ENCODE peak calls at places on chromosomes 11 and 22, in eight cellular contexts. N is tibial artery, E is spleen, T is BJ, O is hepatocyte, D is GM23248, P is fibroblast of lung, C is pancreas. U is an unnamed sample. For H3K36me3, the result is how much of the 10 kb centered on the place peaks cover.

GRCh38 chr11:69813839-69814238 is 5.4 kb downstream of the FGF3 start:
- DNase-seq in E (no peak), D (no peak), N (no peak), O (no peak), C (no peak), P (no peak), T (no peak), U (no peak)

GRCh38 chr11:7098235-7098832 is 9.5 kb downstream of the RBMXL2 start:
- DNase-seq in N (no peak), P (peak), O (peak), E (no peak), C (no peak), D (peak), T (no peak), U (peak)

GRCh38 chr11:61730222-61730994 is 22.0 kb upstream of the MYRF start:
- DNase-seq in P (no peak), D (no peak), T (no peak), O (no peak), C (peak), N (no peak), E (no peak), U (no peak)

GRCh38 chr22:42169055-42169469 is 38.5 kb upstream of the CYP2D6 start:
- DNase-seq in C (peak), D (peak), O (peak), N (peak), E (peak), P (peak), T (no peak), U (peak)

GRCh38 chr11:123839131-123839530 is 33.0 kb upstream of the OR6M1 start:
- DNase-seq in N (no peak), T (no peak), E (no peak), O (no peak), D (no peak), P (no peak), C (no peak), U (no peak)

GRCh38 chr22:33723915-33724314 is 196.4 kb downstream of the LARGE1 start:
- DNase-seq in C (no peak), N (peak), P (no peak), T (no peak), O (no peak), E (no peak), D (no peak), U (no peak)

GRCh38 chr11:94802501-94802900 is 34.3 kb downstream of the AMOTL1 start:
- DNase-seq in E (no peak), C (no peak), O (no peak), P (no peak), D (no peak), N (no peak), T (no peak), U (no peak)

GRCh38 chr11:62295504-62295903 is 3.4 kb downstream of the SCGB1D4 start:
- DNase-seq in D (peak), C (no peak), E (no peak), T (no peak), P (peak), O (peak), N (no peak), U (peak)

GRCh38 chr11:120331301-120331966 is 4.8 kb upstream of the ARHGEF12 start:
- DNase-seq in D (peak), E (no peak), C (peak), O (no peak), P (peak), T (peak), N (no peak), U (peak)

GRCh38 chr22:36741204-36741793 is 34.6 kb downstream of the IFT27 start:
- DNase-seq in N (no peak), T (no peak), D (peak), P (no peak), O (no peak), E (no peak), C (no peak), U (no peak)

GRCh38 chr11:74070713-74071506 is 62.0 kb upstream of the UCP3 start:
- DNase-seq in T (no peak), D (no peak), N (no peak), E (no peak), P (peak), O (no peak), C (no peak), U (no peak)

GRCh38 chr11:131504199-131504949 is 134.0 kb downstream of the NTM start:
- DNase-seq in O (peak), P (peak), E (no peak), N (no peak), D (no peak), T (no peak), C (no peak), U (peak)

GRCh38 chr11:113773092-113773415 is 438 bp downstream of the ZW10 start:
- DNase-seq in N (peak), O (peak), P (peak), T (no peak), D (peak), E (no peak), C (no peak), U (peak)

GRCh38 chr11:37533830-37534229 is 935.8 kb upstream of the RAG2 start:
- DNase-seq in D (no peak), T (no peak), C (no peak), N (no peak), P (no peak), O (no peak), E (no peak), U (peak)

GRCh38 chr11:16792426-16792825 is 54.0 kb downstream of the C11orf58 start:
- DNase-seq in P (peak), T (no peak), E (peak), C (no peak), D (peak), O (no peak), N (no peak), U (no peak)

GRCh38 chr22:40498454-40499186 is 128.2 kb downstream of the SGSM3 start:
- DNase-seq in E (no peak), O (peak), T (peak), N (no peak), P (peak), C (no peak), D (peak), U (peak)

GRCh38 chr22:36835903-36836302 is 19.1 kb upstream of the PVALB start:
- DNase-seq in O (no peak), T (no peak), D (no peak), N (no peak), P (no peak), C (no peak), E (no peak), U (no peak)

GRCh38 chr11:7512525-7513209 is 1.1 kb upstream of the PPFIBP2 start:
- DNase-seq in C (peak), N (peak), O (peak), D (peak), P (no peak), T (no peak), E (peak), U (no peak)

GRCh38 chr11:121961228-121961860 is 154.7 kb downstream of the BLID start:
- DNase-seq in C (no peak), E (no peak), P (peak), N (no peak), T (no peak), O (no peak), D (peak), U (peak)

GRCh38 chr22:21964234-21964633 is 11.6 kb upstream of the PPM1F start:
- DNase-seq in N (no peak), C (no peak), D (no peak), T (no peak), E (no peak), O (no peak), P (no peak), U (no peak)

GRCh38 chr22:21965762-21966288 is 13.2 kb upstream of the PPM1F start:
- DNase-seq in P (no peak), T (no peak), D (no peak), E (no peak), O (no peak), C (no peak), N (no peak), U (no peak)

GRCh38 chr22:21963790-21964211 is 11.2 kb upstream of the PPM1F start:
- DNase-seq in P (no peak), C (no peak), D (no peak), E (no peak), T (no peak), N (no peak), O (no peak), U (no peak)

GRCh38 chr22:21963286-21963685 is 10.6 kb upstream of the PPM1F start:
- DNase-seq in N (no peak), C (no peak), P (no peak), O (no peak), T (no peak), D (no peak), E (no peak), U (no peak)

GRCh38 chr22:21964918-21965484 is 12.4 kb upstream of the PPM1F start:
- DNase-seq in C (no peak), N (no peak), D (no peak), P (no peak), E (no peak), T (no peak), O (no peak), U (no peak)
- H3K36me3 ChIP-seq in C (under half), N (half or more), D (under half), P (under half), E (half or more), T (half or more), O (under half), U (half or more)

GRCh38 chr22:21765909-21766529 is 30.4 kb upstream of the YPEL1 start:
- DNase-seq in T (no peak), D (no peak), E (no peak), N (no peak), P (no peak), C (no peak), O (no peak), U (no peak)
- H3K36me3 ChIP-seq in T (under half), D (half or more), E (half or more), N (half or more), P (under half), C (under half), O (under half), U (half or more)

GRCh38 chr11:20311444-20311843 is 52.1 kb upstream of the HTATIP2 start:
- DNase-seq in C (no peak), N (no peak), T (no peak), P (no peak), O (no peak), E (no peak), D (no peak), U (no peak)

GRCh38 chr11:20309626-20310025 is 53.9 kb upstream of the HTATIP2 start:
- DNase-seq in T (no peak), P (no peak), D (no peak), O (no peak), N (no peak), E (no peak), C (no peak), U (no peak)

GRCh38 chr11:20310137-20310536 is 53.4 kb upstream of the HTATIP2 start:
- DNase-seq in C (no peak), O (no peak), T (no peak), P (no peak), E (no peak), N (no peak), D (no peak), U (no peak)

GRCh38 chr11:20310596-20311394 is 52.7 kb upstream of the HTATIP2 start:
- DNase-seq in C (no peak), E (no peak), P (no peak), T (no peak), N (no peak), O (no peak), D (no peak), U (no peak)

DNA sequence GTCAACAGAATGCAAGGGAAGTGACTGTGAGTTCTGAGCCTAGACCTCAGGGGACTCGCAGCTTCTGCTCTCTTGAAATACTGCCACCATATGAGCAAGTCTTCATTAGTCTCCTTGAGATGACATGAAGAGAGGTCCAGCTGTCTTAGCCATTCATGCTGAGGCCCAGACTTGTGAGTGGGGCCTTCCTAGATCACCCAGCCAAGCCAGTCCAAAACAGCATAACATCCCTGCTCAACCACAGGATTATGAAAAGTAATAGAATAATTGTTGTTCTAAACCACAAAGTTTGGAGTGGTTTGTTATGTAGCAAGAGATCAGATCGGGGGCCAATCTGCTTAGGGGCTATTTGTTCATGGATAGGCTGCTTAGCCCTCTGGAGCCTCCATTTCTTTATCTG is 54.9 kb upstream of the HTATIP2 start:
- DNase-seq in E (no peak), T (no peak), N (no peak), C (no peak), O (no peak), P (no peak), D (no peak), U (no peak)
- H3K36me3 ChIP-seq in E (under half), T (under half), N (under half), C (under half), O (under half), P (under half), D (under half), U (under half)

GRCh38 chr22:25357056-25357455 is 137.6 kb downstream of the CRYBB2 start:
- DNase-seq in C (no peak), O (no peak), D (no peak), N (no peak), P (no peak), T (no peak), E (peak), U (no peak)
- H3K36me3 ChIP-seq in C (under half), O (under half), D (under half), N (half or more), P (under half), T (under half), E (half or more), U (under half)

DNA sequence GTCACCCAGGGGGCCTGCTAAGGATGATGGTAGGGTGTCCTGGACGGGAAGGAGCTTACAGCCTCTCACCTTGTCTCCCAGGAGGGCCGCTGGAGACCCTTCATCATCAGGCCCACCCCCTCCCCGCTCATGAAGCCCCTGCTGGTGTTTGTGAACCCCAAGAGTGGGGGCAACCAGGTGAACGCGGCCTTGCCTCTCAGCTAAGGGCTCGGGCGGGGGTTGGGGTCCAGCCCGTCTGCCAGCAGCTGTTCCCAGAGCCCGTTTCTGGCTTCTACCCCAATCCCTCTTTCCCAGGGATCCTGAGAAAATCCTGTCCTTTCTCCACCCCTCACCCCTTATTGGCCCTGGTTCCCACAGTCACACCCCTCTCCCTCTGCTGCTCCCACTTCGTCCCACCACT is 9.5 kb upstream of the MDK start:
- DNase-seq in E (no peak), N (no peak), P (no peak), O (no peak), D (no peak), C (no peak), T (no peak), U (no peak)
- H3K36me3 ChIP-seq in E (half or more), N (half or more), P (under half), O (under half), D (under half), C (under half), T (under half), U (half or more)

GRCh38 chr22:29521526-29521925 is 32.0 kb downstream of the THOC5 start:
- DNase-seq in T (no peak), O (no peak), C (no peak), D (no peak), N (no peak), P (no peak), E (peak), U (no peak)
- H3K36me3 ChIP-seq in T (half or more), O (under half), C (under half), D (half or more), N (half or more), P (under half), E (half or more), U (half or more)

U was measured in adipocyte.